ENCODE peak calls at places on chromosomes 11 and 22, in ten cellular contexts. Q is cardiac muscle cell; N is OCI-LY7; D is astrocyte; P is right cardiac atrium; M is tibial nerve; B is HAP-1; I is H1; X is Karpas-422; U is naive thymus-derived CD4-positive, alpha-beta T cell. L is an unnamed sample.

GRCh38 chr11:94010136-94010535 is 11.0 kb upstream of the HEPHL1 start:
- DNase-seq in X (peak; percentile 36), N (no peak), U (no peak), B (no peak), D (no peak), M (no peak), Q (no peak), I (no peak), P (no peak), L (no peak)

GRCh38 chr22:37230673-37231405 is 13.2 kb downstream of the RAC2 start:
- DNase-seq in I (no peak), M (no peak), B (no peak), U (peak; percentile 51), P (no peak), X (peak; percentile 57), N (no peak), Q (no peak), D (no peak), L (peak; percentile 17)

GRCh38 chr22:28884754-28885375 is 1.5 kb downstream of the ZNRF3 start:
- DNase-seq in X (no peak), I (no peak), N (no peak), B (peak; percentile 44), U (no peak), M (no peak), P (no peak), Q (no peak), D (no peak), L (no peak)

GRCh38 chr11:70530010-70530409 is 131.7 kb downstream of the CTTN start:
- DNase-seq in X (no peak), M (no peak), I (no peak), P (peak; percentile 33), U (no peak), Q (no peak), D (no peak), N (no peak), B (no peak), L (no peak)

GRCh38 chr11:2071748-2072385 is 67.3 kb downstream of the IGF2 start:
- DNase-seq in Q (no peak), M (no peak), X (no peak), B (no peak), P (no peak), D (no peak), U (no peak), I (no peak), N (no peak), L (no peak)

GRCh38 chr11:85444479-85444878 is 182.7 kb downstream of the DLG2 start:
- DNase-seq in M (no peak), B (no peak), X (no peak), P (no peak), U (no peak), Q (no peak), D (no peak), I (no peak), N (no peak), L (no peak)

GRCh38 chr22:23820748-23821211 is 18.0 kb downstream of the DERL3 start:
- DNase-seq in D (no peak), U (no peak), Q (no peak), N (peak; percentile 59), I (no peak), X (no peak), P (no peak), M (no peak), B (no peak), L (peak; percentile 26)

GRCh38 chr11:66967670-66968425 is 7.3 kb upstream of the C11orf86 start:
- DNase-seq in X (no peak), P (no peak), B (no peak), Q (no peak), I (no peak), N (no peak), M (no peak), U (no peak), D (peak; percentile 72), L (no peak)

GRCh38 chr11:65501530-65502273 is 2.9 kb downstream of the MALAT1 start:
- DNase-seq in U (no peak), I (no peak), X (peak; percentile 67), M (no peak), P (no peak), Q (no peak), N (peak; percentile 42), B (no peak), D (peak; percentile 29), L (no peak)

GRCh38 chr11:69811431-69811830 is 7.8 kb downstream of the FGF3 start:
- DNase-seq in Q (peak; percentile 49), X (no peak), D (no peak), I (no peak), M (no peak), B (no peak), P (peak; percentile 9), U (no peak), N (no peak), L (no peak)

GRCh38 chr11:92130432-92130831 is 94.2 kb upstream of the FAT3 start:
- DNase-seq in Q (no peak), D (peak; percentile 81), M (no peak), P (no peak), X (no peak), I (no peak), U (no peak), B (no peak), N (no peak), L (no peak)

GRCh38 chr22:31637375-31637937 is 24.6 kb downstream of the PISD start:
- DNase-seq in D (no peak), B (no peak), N (peak; percentile 53), Q (peak; percentile 20), M (no peak), P (peak; percentile 75), I (no peak), U (no peak), X (peak; percentile 88), L (peak; percentile 83)

GRCh38 chr11:45021001-45021400 is 70.3 kb upstream of the TP53I11 start:
- DNase-seq in X (peak; percentile 65), B (no peak), U (no peak), D (no peak), P (no peak), Q (no peak), M (no peak), N (peak; percentile 34), I (no peak), L (no peak)

DNA sequence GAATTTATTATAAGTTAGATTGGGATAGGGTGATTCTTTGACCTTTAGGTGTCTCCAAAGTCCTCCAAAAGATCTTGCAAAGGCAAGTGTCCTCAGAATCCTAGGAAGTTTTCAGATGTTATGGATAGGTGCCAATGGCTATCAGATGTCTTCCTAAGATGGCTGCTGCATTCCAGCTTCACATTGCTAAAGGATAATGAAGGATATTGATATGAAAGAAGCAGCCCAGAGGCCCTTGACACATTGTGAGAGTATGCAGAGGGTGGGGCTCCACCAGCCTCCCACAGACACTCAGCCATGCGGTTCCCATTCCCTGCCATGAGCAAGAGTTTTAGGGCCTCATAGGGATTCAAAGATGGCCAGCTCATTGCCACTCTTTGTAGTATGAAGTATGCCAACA is 22.3 kb upstream of the GLYATL2 start:
- DNase-seq in N (no peak), X (no peak), D (no peak), B (no peak), P (no peak), M (no peak), Q (no peak), U (no peak), I (no peak), L (no peak)
- H3K9me3 ChIP-seq in N (no peaks in the 10 kb centered on the region), X (no peaks in the 10 kb centered on the region), D (no peaks in the 10 kb centered on the region), B (no peaks in the 10 kb centered on the region), P (no peaks in the 10 kb centered on the region), M (peaks cover 15% of the 10 kb centered on the region), Q (no peaks in the 10 kb centered on the region), U (no peaks in the 10 kb centered on the region), I (peaks cover 31% of the 10 kb centered on the region), L (peaks cover 4% of the 10 kb centered on the region)

GRCh38 chr11:114614127-114614720 is 18.6 kb upstream of the NXPE4 start:
- DNase-seq in I (no peak), X (no peak), B (no peak), U (no peak), N (no peak), P (no peak), M (no peak), D (no peak), Q (no peak), L (no peak)
- H3K9me3 ChIP-seq in I (peaks cover 23% of the 10 kb centered on the region), X (no peaks in the 10 kb centered on the region), B (no peaks in the 10 kb centered on the region), U (peaks cover 2% of the 10 kb centered on the region), N (peaks cover 41% of the 10 kb centered on the region), P (no peaks in the 10 kb centered on the region), M (peaks cover 30% of the 10 kb centered on the region), D (peaks cover 24% of the 10 kb centered on the region), Q (peaks cover 5% of the 10 kb centered on the region), L (no peaks in the 10 kb centered on the region)

GRCh38 chr11:132499661-132500060 is 1032.6 kb downstream of the OPCML start:
- DNase-seq in U (no peak), X (no peak), P (no peak), D (no peak), M (no peak), N (no peak), B (no peak), Q (no peak), I (no peak), L (no peak)

GRCh38 chr11:132490976-132491375 is 1041.3 kb downstream of the OPCML start:
- DNase-seq in N (no peak), M (no peak), D (peak; percentile 35), X (no peak), I (no peak), B (no peak), Q (no peak), P (no peak), U (no peak), L (no peak)

GRCh38 chr11:132496341-132496740 is 1036.0 kb downstream of the OPCML start:
- DNase-seq in X (no peak), P (peak; percentile 60), U (no peak), B (no peak), Q (no peak), D (peak; percentile 51), I (no peak), N (no peak), M (no peak), L (no peak)

DNA sequence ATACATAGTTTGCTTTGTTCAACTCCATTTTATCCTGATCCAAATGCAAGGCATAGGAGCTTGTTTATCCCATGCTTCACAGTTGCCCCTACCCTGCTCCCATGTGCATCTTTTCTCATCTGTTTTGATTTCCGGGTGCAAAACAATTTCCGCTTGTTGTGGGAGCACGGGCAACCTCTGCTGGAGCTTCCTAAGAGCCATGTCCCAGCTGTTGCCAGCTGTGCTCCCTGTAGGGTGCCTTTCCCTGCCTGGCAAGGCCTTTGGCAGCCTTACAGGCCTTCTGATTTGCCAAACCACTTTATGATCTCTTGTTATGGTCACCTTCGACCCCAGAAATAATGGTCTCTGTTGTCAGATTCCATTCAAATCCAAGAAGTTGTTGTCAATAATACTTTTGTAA is 1038.5 kb downstream of the OPCML start:
- DNase-seq in U (no peak), I (no peak), N (no peak), Q (no peak), P (no peak), B (no peak), M (no peak), X (no peak), D (no peak), L (no peak)
- H3K9me3 ChIP-seq in U (no peaks in the 10 kb centered on the region), I (no peaks in the 10 kb centered on the region), N (no peaks in the 10 kb centered on the region), Q (no peaks in the 10 kb centered on the region), P (no peaks in the 10 kb centered on the region), B (no peaks in the 10 kb centered on the region), M (no peaks in the 10 kb centered on the region), X (no peaks in the 10 kb centered on the region), D (no peaks in the 10 kb centered on the region), L (no peaks in the 10 kb centered on the region)

DNA sequence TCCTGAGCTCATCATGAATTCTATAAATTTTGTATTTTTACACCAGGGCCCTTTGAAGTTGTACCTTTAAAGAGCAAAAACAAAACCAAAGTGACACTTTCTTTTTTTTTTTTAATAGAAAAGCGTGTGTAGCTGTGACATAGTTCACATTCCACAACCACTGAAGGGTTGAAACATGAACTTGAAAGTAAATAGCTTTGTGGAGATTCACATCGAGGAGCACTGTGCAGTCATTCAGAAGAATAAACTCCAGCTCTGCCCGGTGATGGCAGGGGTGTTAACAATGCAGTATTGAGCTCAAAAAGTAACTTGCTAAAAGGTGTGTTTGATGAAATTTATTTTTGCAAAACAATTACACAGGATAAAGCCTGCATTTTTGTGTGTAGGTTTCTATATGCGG is 1166.2 kb downstream of the TBC1D22A start:
- DNase-seq in X (no peak), B (no peak), Q (no peak), N (peak; percentile 56), D (no peak), P (no peak), I (no peak), U (no peak), M (no peak), L (no peak)
- H3K9me3 ChIP-seq in X (no peaks in the 10 kb centered on the region), B (no peaks in the 10 kb centered on the region), Q (no peaks in the 10 kb centered on the region), N (peaks cover 10% of the 10 kb centered on the region), D (peaks cover 8% of the 10 kb centered on the region), P (peaks cover 5% of the 10 kb centered on the region), I (peaks cover 74% of the 10 kb centered on the region), U (no peaks in the 10 kb centered on the region), M (peaks cover 20% of the 10 kb centered on the region), L (no peaks in the 10 kb centered on the region)